ENCODE peak calls at places on chromosomes 3 and 15, in seven cellular contexts. O is hepatic stellate cell; V is substantia nigra; U is GM12878; Z is AML-193; A is AG04450; R is effector CD4-positive, alpha-beta T cell. I is an unnamed sample.
A peak's percentile ranks its signal among the peaks of the same experiment; 100 is the strongest.

GRCh38 chr3:114858329-114858728 is 288.8 kb downstream of the ZBTB20 start:
- DNase-seq in O (no peak), V (no peak), U (no peak), Z (no peak), A (no peak), R (no peak), I (no peak)

GRCh38 chr3:87084868-87085267 is 93.9 kb upstream of the VGLL3 start:
- DNase-seq in O (no peak), V (no peak), U (no peak), Z (no peak), A (no peak), R (no peak), I (no peak)

GRCh38 chr15:73922186-73923151 is 3.8 kb upstream of the LOXL1 start:
- DNase-seq in O (peak; percentile 90), V (no peak), U (no peak), Z (no peak), A (no peak), R (no peak), I (no peak)

GRCh38 chr3:58565621-58566397 is 11.4 kb downstream of the FAM107A start:
- DNase-seq in O (no peak), V (no peak), U (no peak), Z (no peak), A (no peak), R (no peak), I (no peak)

GRCh38 chr3:61060421-61060861 is 190.8 kb downstream of the FHIT start:
- DNase-seq in O (no peak), V (no peak), U (no peak), Z (no peak), A (no peak), R (no peak), I (no peak)

GRCh38 chr3:195760345-195760983 is 39.7 kb downstream of the MUC20 start:
- DNase-seq in O (no peak), V (peak; percentile 63), U (no peak), Z (no peak), A (no peak), R (no peak), I (no peak)

GRCh38 chr15:59997070-59997701 is 6.9 kb upstream of the FOXB1 start:
- DNase-seq in O (no peak), V (no peak), U (no peak), Z (no peak), A (no peak), R (peak; percentile 31), I (no peak)

GRCh38 chr15:99014803-99015676 is 7.4 kb upstream of the PGPEP1L start:
- DNase-seq in O (peak; percentile 63), V (no peak), U (no peak), Z (peak; percentile 29), A (no peak), R (no peak), I (peak; percentile 32)

GRCh38 chr3:4865714-4866113 is 113.5 kb upstream of the BHLHE40 start:
- DNase-seq in O (no peak), V (no peak), U (no peak), Z (peak; percentile 59), A (no peak), R (no peak), I (no peak)

GRCh38 chr3:170553788-170554620 is 31.9 kb downstream of the SLC7A14 start:
- DNase-seq in O (no peak), V (no peak), U (no peak), Z (no peak), A (no peak), R (no peak), I (no peak)

GRCh38 chr3:195403841-195404408 is 38.9 kb downstream of the ACAP2 start:
- DNase-seq in O (peak; percentile 7), V (no peak), U (no peak), Z (no peak), A (no peak), R (no peak), I (no peak)

GRCh38 chr3:134315286-134316106 is 58.8 kb downstream of the AMOTL2 start:
- DNase-seq in O (peak; percentile 59), V (no peak), U (no peak), Z (no peak), A (no peak), R (no peak), I (peak; percentile 87)

GRCh38 chr3:158918008-158918407 is 116.2 kb downstream of the MFSD1 start:
- DNase-seq in O (peak; percentile 20), V (peak; percentile 14), U (no peak), Z (peak; percentile 43), A (no peak), R (no peak), I (peak; percentile 48)

GRCh38 chr3:4906107-4906621 is 73.1 kb upstream of the BHLHE40 start:
- DNase-seq in O (no peak), V (no peak), U (no peak), Z (no peak), A (no peak), R (no peak), I (peak; percentile 67)

GRCh38 chr3:194779729-194780224 is 94.1 kb downstream of the FAM43A start:
- DNase-seq in O (no peak), V (no peak), U (no peak), Z (no peak), A (no peak), R (no peak), I (no peak)

GRCh38 chr15:98859149-98859548 is 148.4 kb downstream of the PGPEP1L start:
- DNase-seq in O (no peak), V (no peak), U (no peak), Z (no peak), A (no peak), R (no peak), I (no peak)

GRCh38 chr15:64246364-64247189 is 83.8 kb upstream of the PPIB start:
- DNase-seq in O (peak; percentile 40), V (no peak), U (peak; percentile 95), Z (no peak), A (peak; percentile 51), R (no peak), I (peak; percentile 72)

I was measured in skeletal muscle cell.